ENCODE peak calls at places on chromosome 21, in four cellular contexts. One of them, this sample, is unnamed.

GRCh38 chr21:25790122-25790951 is 55.6 kb downstream of the GABPA start:
- DNase-seq in HCT116: peak
- DNase-seq in omental fat pad: no peak
- DNase-seq in BE2C: peak
- DNase-seq in this sample: no peak

GRCh38 chr21:22827422-22827821 is 1829.2 kb downstream of the NCAM2 start:
- DNase-seq in HCT116: no peak
- DNase-seq in BE2C: no peak
- DNase-seq in omental fat pad: no peak
- DNase-seq in this sample: no peak

GRCh38 chr21:16072176-16072575 is 342.4 kb downstream of the USP25 start:
- DNase-seq in omental fat pad: no peak
- DNase-seq in HCT116: no peak
- DNase-seq in BE2C: no peak
- DNase-seq in this sample: no peak

GRCh38 chr21:33936221-33937038 is 20.8 kb upstream of the ATP5PO start:
- DNase-seq in omental fat pad: no peak
- DNase-seq in BE2C: no peak
- DNase-seq in HCT116: no peak
- DNase-seq in this sample: no peak

GRCh38 chr21:34524671-34525601 is 12.9 kb upstream of the KCNE1 start:
- DNase-seq in omental fat pad: no peak
- DNase-seq in HCT116: no peak
- DNase-seq in BE2C: no peak
- DNase-seq in this sample: no peak

GRCh38 chr21:29297483-29298347 is 1.0 kb upstream of the BACH1 start:
- DNase-seq in BE2C: no peak
- DNase-seq in HCT116: no peak
- DNase-seq in omental fat pad: no peak
- DNase-seq in this sample: no peak

GRCh38 chr21:43307677-43308070 is 119.3 kb downstream of the SIK1 start:
- DNase-seq in BE2C: no peak
- DNase-seq in omental fat pad: no peak
- DNase-seq in HCT116: no peak
- DNase-seq in this sample: peak

GRCh38 chr21:25573409-25574206 is 33.7 kb downstream of the MRPL39 start:
- DNase-seq in BE2C: peak
- DNase-seq in HCT116: peak
- DNase-seq in omental fat pad: no peak
- DNase-seq in this sample: no peak

GRCh38 chr21:14858309-14858708 is 206.5 kb downstream of the NRIP1 start:
- DNase-seq in omental fat pad: no peak
- DNase-seq in HCT116: no peak
- DNase-seq in BE2C: no peak
- DNase-seq in this sample: no peak

GRCh38 chr21:26804895-26805609 is 40.2 kb downstream of the ADAMTS1 start:
- DNase-seq in omental fat pad: no peak
- DNase-seq in HCT116: no peak
- DNase-seq in BE2C: no peak
- DNase-seq in this sample: no peak

GRCh38 chr21:16218682-16219343 is 489.0 kb downstream of the USP25 start:
- DNase-seq in HCT116: no peak
- DNase-seq in omental fat pad: no peak
- DNase-seq in BE2C: no peak
- DNase-seq in this sample: no peak

GRCh38 chr21:37710555-37711293 is 205.5 kb downstream of the KCNJ6 start:
- DNase-seq in omental fat pad: no peak
- DNase-seq in HCT116: no peak
- DNase-seq in BE2C: peak
- DNase-seq in this sample: peak

DNA sequence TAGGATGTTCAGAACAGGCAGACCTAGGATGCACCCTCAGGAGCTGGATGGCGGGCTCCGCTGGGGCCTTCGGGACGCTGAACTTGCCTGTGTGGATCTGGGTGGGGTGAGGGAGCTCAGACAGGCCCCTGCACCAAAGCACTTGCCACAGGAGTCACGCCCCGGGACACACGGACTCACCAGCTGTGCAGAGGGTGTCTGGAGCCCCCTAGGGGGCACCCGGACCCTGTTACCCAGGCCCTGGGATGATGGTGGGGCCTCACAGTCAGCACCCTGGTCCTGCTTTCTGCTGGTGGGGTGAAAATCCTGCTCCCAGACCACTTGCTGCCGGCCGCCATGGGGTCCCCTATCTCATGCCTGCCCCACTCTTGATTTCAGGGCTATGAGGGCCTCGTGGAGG is 10.8 kb downstream of the PFKL start:
- DNase-seq in HCT116: no peak
- DNase-seq in BE2C: no peak
- DNase-seq in omental fat pad: no peak
- DNase-seq in this sample: no peak
- TF ChIP-seq CTCF in HCT116: no peak
- TF ChIP-seq CTCF in BE2C: peak
- TF ChIP-seq CTCF in omental fat pad: no peak
- TF ChIP-seq CTCF in this sample: no peak

DNA sequence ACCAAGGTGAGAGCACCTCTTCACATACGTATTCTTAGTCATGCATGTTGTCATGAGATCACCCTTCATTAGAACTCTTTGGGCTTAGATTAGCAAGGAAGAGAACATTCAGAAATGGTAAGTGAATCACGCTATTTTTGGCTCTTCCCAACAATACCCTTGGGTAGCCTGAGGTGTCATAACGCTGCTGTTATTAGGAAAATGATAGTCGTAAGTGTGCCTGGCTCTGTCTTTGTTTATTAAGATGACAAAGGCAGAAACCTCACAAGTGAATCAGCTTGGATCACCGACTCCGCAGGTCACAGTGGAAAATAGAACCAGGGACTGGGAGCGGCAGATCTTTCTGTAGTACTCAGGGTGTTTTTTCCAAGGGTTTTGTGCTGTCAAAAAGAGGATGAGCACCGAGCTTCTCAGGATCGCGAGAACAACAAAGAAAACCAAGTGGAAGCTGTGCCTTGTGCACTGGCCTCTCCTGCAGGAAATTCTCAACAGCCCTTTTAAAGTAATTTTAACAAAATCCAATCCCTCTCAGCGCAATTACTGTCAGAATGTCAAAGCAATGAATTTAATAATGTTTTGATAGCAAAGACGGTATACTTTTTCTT is 55.2 kb downstream of the HUNK start:
- DNase-seq in HCT116: no peak
- DNase-seq in BE2C: no peak
- DNase-seq in omental fat pad: no peak
- DNase-seq in this sample: no peak
- TF ChIP-seq CTCF in HCT116: no peak
- TF ChIP-seq CTCF in BE2C: no peak
- TF ChIP-seq CTCF in omental fat pad: no peak
- TF ChIP-seq CTCF in this sample: no peak

DNA sequence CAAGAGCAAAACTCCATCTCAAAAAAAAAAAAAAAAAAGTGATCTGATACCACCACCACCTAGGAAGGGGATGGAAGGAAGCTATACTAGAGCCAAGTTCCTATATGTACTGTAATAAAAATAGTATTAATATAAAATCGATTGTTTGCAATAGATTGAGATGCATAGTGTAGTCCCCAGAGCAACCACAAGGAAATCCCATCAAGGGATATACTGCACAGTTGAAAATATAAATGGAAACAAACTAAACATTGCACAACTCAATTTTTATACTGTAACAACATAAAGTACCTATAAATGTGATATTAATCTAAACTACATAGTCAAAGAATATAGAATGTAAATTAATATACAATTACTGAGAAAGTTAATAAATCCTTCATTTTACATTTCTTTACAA is 20.9 kb upstream of the PSMG1 start:
- DNase-seq in BE2C: no peak
- DNase-seq in omental fat pad: no peak
- DNase-seq in HCT116: no peak
- DNase-seq in this sample: no peak
- TF ChIP-seq CTCF in BE2C: peak
- TF ChIP-seq CTCF in omental fat pad: no peak
- TF ChIP-seq CTCF in HCT116: no peak
- TF ChIP-seq CTCF in this sample: peak

GRCh38 chr21:36487641-36488307 is 7.9 kb upstream of the CLDN14 start:
- DNase-seq in BE2C: no peak
- DNase-seq in omental fat pad: no peak
- DNase-seq in HCT116: no peak
- DNase-seq in this sample: no peak
- TF ChIP-seq CTCF in BE2C: no peak
- TF ChIP-seq CTCF in omental fat pad: no peak
- TF ChIP-seq CTCF in HCT116: no peak
- TF ChIP-seq CTCF in this sample: no peak

DNA sequence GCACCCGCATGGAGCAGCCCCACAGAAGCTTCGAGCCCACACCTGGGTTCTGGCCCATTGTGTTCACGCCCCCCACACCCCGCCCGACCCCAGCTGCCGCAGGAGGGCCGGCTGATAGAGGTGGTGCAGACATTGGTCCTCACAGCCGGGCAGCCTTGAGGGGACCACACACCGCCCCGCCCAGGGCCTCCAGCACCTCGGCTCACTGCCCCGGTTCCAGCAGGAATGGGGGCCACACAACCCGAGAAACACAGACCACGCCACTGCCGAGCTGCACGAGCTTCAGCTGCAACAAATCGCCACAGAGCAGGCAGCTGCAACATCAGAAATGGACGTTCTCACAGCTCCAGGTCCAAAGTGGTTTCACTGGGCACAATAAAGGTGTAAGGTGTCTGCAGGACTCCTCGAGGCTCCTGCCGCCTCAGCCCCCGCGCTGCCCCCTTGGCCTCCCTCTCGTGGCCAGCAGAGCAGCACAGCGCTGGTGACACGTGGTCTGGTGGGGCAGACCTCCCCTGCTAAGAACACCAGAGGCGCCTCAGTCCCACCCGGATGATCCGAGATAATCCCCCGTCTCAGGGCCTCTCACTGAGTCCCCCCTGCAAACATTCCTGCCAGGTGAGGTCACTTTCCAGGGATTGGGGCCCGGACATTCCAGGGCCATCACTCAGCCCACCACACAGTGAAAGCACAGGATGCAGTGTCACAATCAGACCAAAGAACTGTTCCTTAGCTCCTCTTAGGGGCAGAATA is 62.3 kb upstream of the ADARB1 start:
- DNase-seq in HCT116: peak
- DNase-seq in BE2C: peak
- DNase-seq in omental fat pad: no peak
- DNase-seq in this sample: peak
- TF ChIP-seq CTCF in HCT116: no peak
- TF ChIP-seq CTCF in BE2C: no peak
- TF ChIP-seq CTCF in omental fat pad: no peak
- TF ChIP-seq CTCF in this sample: no peak

GRCh38 chr21:41885341-41886024 is 6.3 kb upstream of the PRDM15 start:
- DNase-seq in HCT116: no peak
- DNase-seq in omental fat pad: no peak
- DNase-seq in BE2C: no peak
- DNase-seq in this sample: no peak
- TF ChIP-seq CTCF in HCT116: no peak
- TF ChIP-seq CTCF in omental fat pad: no peak
- TF ChIP-seq CTCF in BE2C: no peak
- TF ChIP-seq CTCF in this sample: no peak

DNA sequence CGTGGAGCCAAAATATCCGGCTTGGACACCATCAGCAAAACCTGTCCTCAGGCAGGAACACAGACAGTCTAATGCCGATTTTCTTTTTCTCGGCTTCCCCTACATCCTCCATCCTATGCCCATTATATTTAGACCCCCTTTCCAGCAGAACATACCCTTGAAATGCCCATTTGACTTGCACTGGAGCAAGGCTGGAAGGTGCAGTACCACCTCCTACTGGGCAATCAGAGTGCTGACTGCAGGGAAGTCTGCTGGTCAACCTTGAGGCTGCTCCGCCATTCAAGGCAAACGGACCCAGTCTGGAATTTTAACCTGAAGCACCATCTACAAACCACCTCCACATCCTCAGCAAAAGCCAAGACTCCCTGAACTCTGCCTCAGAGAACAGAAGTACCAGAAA is 79.5 kb downstream of the TIAM1 start:
- DNase-seq in omental fat pad: no peak
- DNase-seq in BE2C: no peak
- DNase-seq in HCT116: no peak
- DNase-seq in this sample: no peak
- TF ChIP-seq CTCF in omental fat pad: no peak
- TF ChIP-seq CTCF in BE2C: no peak
- TF ChIP-seq CTCF in HCT116: peak
- TF ChIP-seq CTCF in this sample: no peak

This sample was measured in glutamatergic neuron.